ENCODE peak calls at places on chromosome 5, in eight cellular contexts. M, S, J, H, R, W, N and Z are unnamed samples.

GRCh38 chr5:122101636-122102285 is 23.7 kb upstream of the LOX start:
- DNase-seq in M (no peak), S (peak), J (no peak), H (no peak), R (no peak), W (no peak), N (peak), Z (no peak)

GRCh38 chr5:147645172-147645571 is 135.3 kb upstream of the DPYSL3 start:
- DNase-seq in M (no peak), S (no peak), J (no peak), H (no peak), R (no peak), W (no peak), N (no peak), Z (no peak)

GRCh38 chr5:170286532-170286931 is 11.0 kb downstream of the LCP2 start:
- DNase-seq in M (no peak), S (no peak), J (no peak), H (no peak), R (no peak), W (no peak), N (no peak), Z (no peak)

GRCh38 chr5:1325870-1326546 is 18.9 kb downstream of the CLPTM1L start:
- DNase-seq in M (no peak), S (no peak), J (no peak), H (no peak), R (no peak), W (no peak), N (no peak), Z (no peak)

GRCh38 chr5:160843240-160843639 is 8.8 kb downstream of the ATP10B start:
- DNase-seq in M (no peak), S (no peak), J (no peak), H (no peak), R (no peak), W (no peak), N (no peak), Z (no peak)

GRCh38 chr5:176639981-176640380 is 7.3 kb upstream of the TSPAN17 start:
- DNase-seq in M (no peak), S (peak), J (no peak), H (no peak), R (no peak), W (no peak), N (no peak), Z (no peak)

GRCh38 chr5:150605546-150605945 is 34.9 kb upstream of the SYNPO start:
- DNase-seq in M (no peak), S (no peak), J (no peak), H (no peak), R (no peak), W (no peak), N (no peak), Z (no peak)

GRCh38 chr5:108255468-108255867 is 126.4 kb downstream of the FBXL17 start:
- DNase-seq in M (no peak), S (no peak), J (no peak), H (no peak), R (no peak), W (no peak), N (no peak), Z (no peak)

GRCh38 chr5:90558344-90559192 is at the start of gene ADGRV1:
- DNase-seq in M (peak), S (peak), J (no peak), H (no peak), R (peak), W (peak), N (peak), Z (peak)

GRCh38 chr5:143023447-143024096 is 253.4 kb downstream of the ARHGAP26 start:
- DNase-seq in M (no peak), S (no peak), J (no peak), H (no peak), R (no peak), W (peak), N (no peak), Z (no peak)

GRCh38 chr5:154331267-154331666 is 114.5 kb upstream of the SAP30L start:
- DNase-seq in M (no peak), S (no peak), J (no peak), H (no peak), R (no peak), W (no peak), N (no peak), Z (no peak)